ENCODE peak calls at places on chromosomes 5 and 9, in ten cellular contexts. P is A549; K is RWPE1; T is EL; L is mesendoderm; C is OCI-LY7; S is left cardiac atrium; M is stimulated activated CD4-positive, alpha-beta T cell treated with anti-CD3 and anti-CD28 coated beads, Interleukin-4, amount 100 ng/mL, for 4 hours; X is NCI-H187; Q is HS-5. O is an unnamed sample.

GRCh38 chr5:96614110-96614691 is 48.0 kb upstream of the CAST start:
- DNase-seq in P (peak; percentile 86), K (peak; percentile 94), T (peak; percentile 92), L (peak; percentile 77), C (peak; percentile 71), S (peak; percentile 44), M (peak; percentile 12), X (peak; percentile 31), Q (peak; percentile 90), O (peak; percentile 62)

GRCh38 chr5:42718591-42718990 is 38.0 kb upstream of the CCDC152 start:
- DNase-seq in P (no peak), K (no peak), T (no peak), L (no peak), C (no peak), S (no peak), M (no peak), X (no peak), Q (peak; percentile 67), O (peak; percentile 14)

GRCh38 chr9:125446581-125447094 is 185.0 kb downstream of the GAPVD1 start:
- DNase-seq in P (no peak), K (no peak), T (no peak), L (peak; percentile 28), C (peak; percentile 98), S (no peak), M (no peak), X (peak; percentile 11), Q (no peak), O (peak; percentile 92)

GRCh38 chr5:95667219-95667618 is 15.6 kb downstream of the SPATA9 start:
- DNase-seq in P (no peak), K (no peak), T (no peak), L (no peak), C (no peak), S (no peak), M (no peak), X (no peak), Q (no peak), O (no peak)

GRCh38 chr9:125750656-125751035 is 3.5 kb downstream of the PBX3 start:
- DNase-seq in P (no peak), K (peak; percentile 35), T (no peak), L (peak; percentile 71), C (no peak), S (no peak), M (no peak), X (no peak), Q (no peak), O (no peak)

GRCh38 chr9:110179734-110180133 is 28.2 kb downstream of the C9orf152 start:
- DNase-seq in P (peak; percentile 56), K (peak; percentile 63), T (peak; percentile 58), L (no peak), C (no peak), S (no peak), M (no peak), X (no peak), Q (peak; percentile 68), O (peak; percentile 33)

GRCh38 chr9:13268469-13268868 is 11.0 kb downstream of the MPDZ start:
- DNase-seq in P (peak; percentile 54), K (peak; percentile 53), T (peak; percentile 79), L (peak; percentile 46), C (no peak), S (no peak), M (no peak), X (no peak), Q (peak; percentile 52), O (no peak)

GRCh38 chr5:154516475-154516874 is 38.4 kb upstream of the HAND1 start:
- DNase-seq in P (peak; percentile 41), K (no peak), T (no peak), L (peak; percentile 52), C (no peak), S (no peak), M (no peak), X (no peak), Q (no peak), O (peak; percentile 9)

GRCh38 chr5:77076961-77077820 is 9.9 kb downstream of the ZBED3 start:
- DNase-seq in P (peak; percentile 77), K (peak; percentile 57), T (peak; percentile 49), L (peak; percentile 77), C (peak; percentile 40), S (peak; percentile 78), M (peak; percentile 19), X (no peak), Q (no peak), O (peak; percentile 81)